ENCODE peak calls at places on chromosomes 3 and 15, in four cellular contexts. V is A549, X is K562, U is GM12878. W is an unnamed sample.

GRCh38 chr3:36373084-36373483 is 7.2 kb upstream of the STAC start:
- DNase-seq in V (no peak), X (no peak), U (no peak), W (no peak)

GRCh38 chr15:85706779-85707518 is 87.8 kb downstream of the KLHL25 start:
- DNase-seq in V (no peak), X (no peak), U (peak; percentile 90), W (no peak)

GRCh38 chr3:24829632-24830229 is 335.1 kb upstream of the THRB start:
- DNase-seq in V (peak; percentile 12), X (no peak), U (no peak), W (no peak)

GRCh38 chr3:76638006-76638405 is 401.9 kb upstream of the ROBO2 start:
- DNase-seq in V (no peak), X (no peak), U (no peak), W (no peak)

GRCh38 chr3:190825389-190826016 is 37.0 kb downstream of the GMNC start:
- DNase-seq in V (no peak), X (no peak), U (no peak), W (no peak)

GRCh38 chr3:71583569-71584215 is at the start of gene FOXP1:
- DNase-seq in V (no peak), X (peak; percentile 43), U (no peak), W (peak; percentile 66)

GRCh38 chr3:169286992-169287391 is 376.5 kb downstream of the MECOM start:
- DNase-seq in V (no peak), X (no peak), U (no peak), W (no peak)

GRCh38 chr3:25465266-25465860 is 37.3 kb downstream of the RARB start:
- DNase-seq in V (no peak), X (no peak), U (no peak), W (no peak)

GRCh38 chr3:159751754-159752153 is 236.9 kb upstream of the IL12A start:
- DNase-seq in V (no peak), X (no peak), U (no peak), W (no peak)
- TF ChIP-seq MAX in V (no peak), X (no peak), U (no peak), W (no peak)

GRCh38 chr3:52372822-52373504 is 56.8 kb downstream of the DNAH1 start:
- DNase-seq in V (no peak), X (peak; percentile 72), U (no peak), W (no peak)
- TF ChIP-seq POLR2AphosphoS2 in V (no peak), X (no peak), U (no peak), W (no peak)

DNA sequence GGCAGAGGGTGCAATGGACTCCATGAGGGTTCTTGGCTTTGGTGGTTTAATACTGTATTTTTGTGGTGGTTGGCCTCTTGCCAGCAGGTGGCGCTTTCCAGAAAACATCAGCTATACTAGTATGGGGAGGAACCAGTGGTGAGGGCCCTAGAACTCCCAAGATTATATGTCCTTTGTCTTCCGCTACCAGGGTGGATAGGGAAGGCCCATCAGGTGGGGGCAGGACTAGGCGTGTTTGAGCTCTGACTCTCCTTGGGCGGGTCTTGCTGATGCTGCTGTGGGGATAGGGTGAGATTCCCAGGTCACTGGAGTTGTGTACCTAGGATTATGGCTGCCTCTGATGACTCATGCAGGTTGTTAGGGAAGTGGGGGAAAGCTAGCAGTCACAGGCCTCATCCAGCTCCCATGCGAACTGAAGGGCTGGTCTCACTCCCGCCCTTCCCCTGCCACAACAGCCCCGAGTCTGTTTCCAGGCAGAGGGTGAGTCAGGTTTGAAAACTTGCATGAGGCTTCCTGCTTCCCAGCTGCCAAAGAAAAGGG is 357.7 kb downstream of the OTOL1 start:
- DNase-seq in V (no peak), X (no peak), U (no peak), W (peak; percentile 59)
- TF ChIP-seq MAX in V (no peak), X (no peak), U (no peak), W (no peak)

DNA sequence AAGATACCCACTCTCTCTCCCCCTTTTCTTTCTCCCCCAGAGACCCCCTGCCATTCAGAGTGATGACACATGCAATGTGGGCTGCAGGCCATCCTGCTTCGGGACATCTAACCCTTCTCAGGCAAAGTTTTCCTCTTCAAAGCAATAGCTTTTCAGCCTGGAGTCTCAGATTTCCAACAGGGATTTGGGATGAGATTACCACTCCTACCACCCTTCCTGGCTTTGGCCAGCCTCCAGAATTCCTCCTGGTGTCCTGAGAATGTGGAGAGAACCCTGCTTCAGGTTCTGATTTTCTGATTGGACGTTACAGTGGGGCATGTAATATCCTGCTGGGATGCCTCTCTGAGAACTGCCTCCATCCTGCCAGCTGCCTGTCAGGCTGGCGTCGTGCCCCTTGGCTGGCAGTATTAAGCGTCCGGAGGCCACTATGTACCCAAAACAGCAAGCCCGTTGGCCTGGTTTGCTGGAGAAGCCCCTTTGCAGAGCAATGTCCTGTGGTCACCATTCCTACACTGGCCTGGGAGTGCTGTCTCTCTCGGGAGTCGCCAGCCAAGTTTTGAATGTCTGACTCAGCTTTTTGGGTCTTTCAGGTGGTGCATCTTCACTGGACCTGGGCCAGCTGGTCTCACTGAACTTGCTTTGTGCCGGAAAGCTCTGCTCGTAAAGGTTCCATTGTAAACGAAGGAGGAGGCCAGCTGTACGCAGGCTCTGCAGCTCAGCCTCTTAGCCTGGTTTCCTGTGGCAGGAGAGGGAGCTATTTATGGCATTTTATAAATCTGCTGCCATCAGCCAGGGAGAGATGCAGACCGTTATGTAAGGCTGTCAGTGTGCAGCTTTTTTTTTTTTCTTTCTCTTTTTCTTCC is 19.2 kb upstream of the TRAK1 start:
- DNase-seq in V (peak; percentile 33), X (no peak), U (no peak), W (peak; percentile 39)
- TF ChIP-seq POLR2AphosphoS2 in V (no peak), X (no peak), U (no peak), W (no peak)

GRCh38 chr3:4069796-4070195 is 233.4 kb upstream of the SETMAR start:
- DNase-seq in V (no peak), X (no peak), U (no peak), W (no peak)

GRCh38 chr3:4067893-4068292 is 235.3 kb upstream of the SETMAR start:
- DNase-seq in V (no peak), X (no peak), U (no peak), W (no peak)

DNA sequence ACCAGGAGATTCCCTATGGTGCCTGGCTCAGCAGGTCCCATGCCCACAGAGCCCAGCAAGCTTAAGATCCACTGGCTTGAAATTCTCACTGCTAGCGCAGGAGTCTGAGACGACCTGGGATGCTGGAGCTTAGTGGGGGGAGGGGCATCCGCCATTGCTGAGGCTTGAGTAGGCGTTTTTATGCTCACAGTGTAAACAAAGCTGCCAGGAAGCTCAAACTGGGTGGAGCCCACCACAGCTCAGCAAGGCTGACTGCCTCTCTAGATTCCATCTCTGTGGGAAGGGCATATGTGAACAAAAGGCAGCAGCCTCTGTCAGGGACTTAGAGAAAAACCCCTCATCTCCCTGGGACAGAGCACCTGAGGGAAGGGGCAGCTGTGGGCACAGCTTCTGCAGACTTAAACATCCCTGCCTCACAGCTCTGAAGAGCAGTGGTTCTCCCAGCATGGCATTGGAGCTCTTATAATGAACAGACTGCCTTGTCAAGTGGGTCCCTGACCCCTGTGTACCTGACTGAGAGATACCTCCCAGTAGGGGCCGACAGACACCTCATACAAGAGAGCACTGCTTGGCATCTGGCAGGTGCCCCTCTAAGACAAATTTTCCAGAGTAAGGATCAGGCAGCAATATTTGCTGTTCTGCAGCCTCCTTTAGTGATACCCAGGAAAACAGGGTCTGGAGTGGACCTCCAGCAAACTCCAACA is 231.5 kb upstream of the SETMAR start:
- DNase-seq in V (no peak), X (no peak), U (no peak), W (no peak)
- TF ChIP-seq MAX in V (no peak), X (no peak), U (no peak), W (no peak)

GRCh38 chr3:33131328-33132018 is 17.7 kb downstream of the CRTAP start:
- DNase-seq in V (peak; percentile 77), X (peak; percentile 71), U (no peak), W (peak; percentile 66)
- TF ChIP-seq POLR2AphosphoS2 in V (no peak), X (no peak), U (no peak), W (no peak)

GRCh38 chr15:46735115-46735514 is 982.2 kb upstream of the SEMA6D start:
- DNase-seq in V (no peak), X (no peak), U (peak; percentile 13), W (no peak)
- TF ChIP-seq MAX in V (no peak), X (no peak), U (no peak), W (no peak)

GRCh38 chr3:129325383-129325782 is 46.7 kb downstream of the HMCES start:
- DNase-seq in V (no peak), X (no peak), U (no peak), W (no peak)

GRCh38 chr3:129321887-129322286 is 43.2 kb downstream of the HMCES start:
- DNase-seq in V (no peak), X (no peak), U (no peak), W (no peak)

GRCh38 chr3:129324855-129325254 is 46.2 kb downstream of the HMCES start:
- DNase-seq in V (no peak), X (no peak), U (no peak), W (no peak)

GRCh38 chr3:129326138-129326537 is 47.5 kb downstream of the HMCES start:
- DNase-seq in V (no peak), X (no peak), U (no peak), W (no peak)

DNA sequence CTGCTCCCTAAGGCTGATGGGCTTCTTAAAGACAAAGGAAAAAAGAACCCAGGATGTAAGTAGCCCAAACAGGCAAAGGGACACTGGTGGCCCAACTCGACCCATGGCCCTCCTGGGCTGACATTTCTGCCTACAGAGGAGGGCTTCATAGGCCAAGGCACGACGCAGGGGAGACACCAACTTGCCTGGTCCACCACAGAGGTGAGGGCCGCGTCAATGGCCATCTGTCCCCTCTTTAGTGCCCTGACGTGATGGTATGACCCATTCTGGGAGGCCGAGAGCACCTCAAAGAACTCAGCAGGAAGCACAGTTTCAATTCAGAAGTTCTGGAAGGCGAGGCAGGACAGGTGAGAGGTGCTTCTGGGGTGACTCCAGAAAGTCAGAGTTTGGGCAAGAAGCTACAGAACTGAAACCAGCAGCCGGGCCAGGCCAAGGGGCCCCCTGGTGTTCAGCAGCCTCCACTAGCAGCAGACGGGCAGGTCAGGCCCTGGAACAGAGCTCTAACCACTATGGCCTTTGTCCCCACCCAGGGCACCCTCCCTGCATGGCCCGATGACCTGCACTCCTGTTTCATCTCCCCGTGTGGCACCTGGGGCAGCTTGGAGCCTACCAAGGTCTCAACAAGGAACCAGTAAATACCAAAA is 45.1 kb downstream of the HMCES start:
- DNase-seq in V (no peak), X (peak; percentile 26), U (no peak), W (no peak)
- TF ChIP-seq POLR2AphosphoS2 in V (no peak), X (no peak), U (no peak), W (no peak)

W was measured in HepG2.